ENCODE peak calls at places on chromosomes 4 and X, in nine cellular contexts. M is esophagus muscularis mucosa, W is ovary, Q is right lobe of liver, F is suprapubic skin, H is sigmoid colon, O is breast epithelium, G is A549, V is body of pancreas. E is an unnamed sample.

GRCh38 chr4:173332021-173332487 is 2.1 kb downstream of the HMGB2 start:
- DNase-seq in V (no peak), W (no peak), G (no peak), O (no peak), Q (no peak), M (no peak), F (no peak), H (no peak), E (no peak)

GRCh38 chr4:38131371-38132139 is 171.4 kb downstream of the PTTG2 start:
- DNase-seq in O (no peak), F (no peak), M (no peak), Q (peak; percentile 33), G (no peak), H (no peak), W (no peak), V (peak; percentile 47), E (no peak)

GRCh38 chr4:53490965-53491622 is 100.2 kb downstream of the LNX1 start:
- DNase-seq in O (peak; percentile 38), F (no peak), G (peak; percentile 46), M (no peak), W (peak; percentile 79), V (peak; percentile 67), Q (no peak), H (no peak), E (peak; percentile 25)

GRCh38 chrX:29826651-29827206 is 388.6 kb upstream of the MAGEB2 start:
- DNase-seq in O (no peak), Q (no peak), H (no peak), F (no peak), W (no peak), M (no peak), G (no peak), V (no peak), E (no peak)

GRCh38 chrX:49071877-49072711 is 1.7 kb downstream of the PRAF2 start:
- DNase-seq in H (peak; percentile 94), F (no peak), V (peak; percentile 67), G (no peak), M (no peak), W (peak; percentile 82), O (peak; percentile 76), Q (no peak), E (peak; percentile 75)

GRCh38 chr4:89427765-89428164 is 120.2 kb upstream of the GPRIN3 start:
- DNase-seq in M (no peak), W (no peak), O (no peak), H (no peak), G (no peak), F (no peak), V (peak; percentile 11), Q (no peak), E (no peak)

GRCh38 chr4:113512880-113513279 is 248.7 kb downstream of the CAMK2D start:
- DNase-seq in O (no peak), V (no peak), Q (no peak), M (no peak), G (no peak), W (no peak), F (no peak), H (no peak), E (no peak)

GRCh38 chr4:81786063-81786763 is 314.5 kb upstream of the RASGEF1B start:
- DNase-seq in W (peak; percentile 15), M (no peak), F (no peak), G (no peak), V (peak; percentile 30), O (no peak), Q (peak; percentile 53), H (no peak), E (peak; percentile 26)

GRCh38 chr4:14091966-14092365 is 464.4 kb upstream of the BOD1L1 start:
- DNase-seq in F (no peak), H (no peak), O (no peak), W (no peak), M (no peak), V (no peak), G (no peak), Q (no peak), E (no peak)

GRCh38 chr4:102604222-102604940 is 103.2 kb downstream of the NFKB1 start:
- DNase-seq in V (no peak), Q (no peak), W (no peak), H (no peak), M (no peak), G (no peak), O (no peak), F (no peak), E (no peak)

GRCh38 chr4:82125170-82125862 is 248.5 kb downstream of the HNRNPD start:
- DNase-seq in H (no peak), W (no peak), F (no peak), V (no peak), G (no peak), O (no peak), Q (no peak), M (no peak), E (no peak)

GRCh38 chrX:130691576-130691975 is 211.4 kb downstream of the ENOX2 start:
- DNase-seq in G (no peak), V (no peak), M (no peak), Q (no peak), O (no peak), W (no peak), H (no peak), F (no peak), E (no peak)

GRCh38 chr4:7161721-7162214 is 30.6 kb upstream of the SORCS2 start:
- DNase-seq in H (peak; percentile 41), W (peak; percentile 70), Q (peak; percentile 17), M (no peak), O (peak; percentile 54), G (no peak), F (peak; percentile 54), V (peak; percentile 88), E (no peak)

GRCh38 chrX:99468993-99469392 is 941.1 kb downstream of the PCDH19 start:
- DNase-seq in O (no peak), Q (no peak), F (no peak), W (no peak), H (no peak), M (no peak), V (no peak), G (no peak), E (no peak)

GRCh38 chr4:88609387-88609786 is 17.1 kb downstream of the HERC3 start:
- DNase-seq in V (no peak), Q (no peak), H (no peak), W (no peak), G (no peak), O (no peak), M (no peak), F (no peak), E (no peak)

DNA sequence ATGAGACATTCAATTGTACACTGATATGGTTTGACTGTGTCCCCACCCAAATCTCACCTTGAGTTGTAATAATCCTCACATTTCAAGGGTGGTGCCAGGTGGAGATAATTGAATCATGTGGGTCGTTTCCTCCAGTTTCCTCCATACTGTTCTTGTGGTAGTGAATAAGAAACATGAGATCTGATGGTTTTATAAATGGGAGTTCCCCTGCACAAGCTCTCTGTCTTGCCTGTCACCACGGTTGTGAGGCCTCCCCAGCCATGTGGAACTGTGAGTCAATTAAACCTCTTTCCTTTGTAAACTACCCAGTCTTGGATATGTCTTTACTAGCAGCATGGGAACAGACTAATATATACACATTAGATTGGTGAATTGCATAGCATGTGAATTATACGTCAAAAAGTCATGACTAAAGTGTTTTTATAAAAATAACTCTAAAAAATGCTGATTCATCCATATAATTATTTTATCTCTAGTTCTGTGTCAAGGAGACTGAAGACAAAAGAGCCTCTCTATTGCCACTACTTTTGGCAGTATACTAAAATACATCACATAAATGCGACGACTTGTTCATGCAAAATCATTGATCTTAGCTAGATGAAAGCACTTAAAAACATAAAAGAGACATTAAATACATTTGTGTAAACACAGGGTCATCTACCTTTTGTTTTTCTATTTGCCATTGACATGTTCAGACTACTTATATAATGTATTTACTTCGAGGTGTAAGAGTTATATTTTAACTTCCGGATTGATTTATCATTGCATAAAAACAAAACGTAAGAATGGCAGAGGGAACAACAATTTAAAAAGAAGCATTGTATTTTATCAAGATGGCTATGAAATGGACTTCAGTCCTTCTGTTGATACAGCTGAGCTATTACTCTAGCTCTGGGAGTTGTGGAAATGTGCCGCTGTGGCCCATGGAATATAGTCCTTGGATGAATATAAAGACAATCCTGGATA is 50.1 kb downstream of the YTHDC1 start:
- DNase-seq in O (no peak), Q (no peak), F (no peak), V (no peak), W (no peak), H (no peak), M (no peak), G (no peak), E (no peak)
- TF ChIP-seq CTCF in O (no peak), Q (no peak), F (no peak), V (no peak), W (no peak), H (no peak), M (no peak), G (no peak), E (no peak)

DNA sequence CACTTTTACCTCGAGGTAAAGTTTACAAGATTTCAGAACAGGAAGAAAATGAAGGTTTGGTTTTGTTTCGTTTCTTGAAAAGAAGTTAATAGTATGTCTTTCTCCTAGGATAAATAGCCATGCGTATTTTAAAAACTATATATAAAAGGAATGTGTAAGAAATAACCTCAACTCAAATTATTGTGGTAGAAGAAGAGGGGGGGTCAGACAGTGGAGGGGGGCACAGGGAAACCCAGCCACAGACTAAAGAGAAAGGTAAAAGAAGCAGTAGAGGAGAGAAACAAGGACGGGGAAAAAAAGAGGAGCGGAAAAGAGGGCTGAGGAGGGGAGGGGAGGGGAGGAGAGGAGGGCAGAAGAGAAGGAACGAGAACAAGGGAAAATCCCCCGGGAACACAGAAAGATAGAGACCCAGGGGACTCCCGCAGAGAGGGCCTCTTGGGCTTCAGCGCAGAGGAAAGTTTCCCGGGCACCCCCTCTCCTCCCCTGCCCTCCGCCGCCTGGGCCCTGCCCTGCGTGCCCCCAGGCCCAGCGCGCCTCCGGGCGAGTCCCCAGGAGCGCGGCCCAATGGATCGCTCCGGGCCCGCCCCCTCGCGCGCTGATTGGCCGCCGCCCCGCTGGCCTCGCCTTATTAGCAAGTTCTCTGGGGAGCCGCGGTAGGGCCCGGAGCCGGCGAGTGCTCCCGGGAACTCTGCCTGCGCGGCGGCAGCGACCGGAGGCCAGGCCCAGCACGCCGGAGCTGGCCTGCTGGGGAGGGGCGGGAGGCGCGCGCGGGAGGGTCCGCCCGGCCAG is at the start of gene MSX1:
- DNase-seq in W (peak; percentile 87), Q (peak; percentile 88), V (peak; percentile 92), O (peak; percentile 59), H (peak; percentile 90), M (no peak), G (peak; percentile 72), F (peak; percentile 94), E (peak; percentile 92)
- TF ChIP-seq POLR2A in W (peak; percentile 60), Q (peak; percentile 82), V (peak; percentile 72), O (peak; percentile 23), H (no peak), M (no peak), G (peak; percentile 88), F (peak; percentile 50), E (peak; percentile 94)

GRCh38 chrX:34365482-34365881 is 233.4 kb upstream of the FAM47A start:
- DNase-seq in W (peak; percentile 28), O (no peak), G (no peak), F (no peak), Q (peak; percentile 29), V (no peak), M (no peak), H (no peak), E (no peak)
- TF ChIP-seq CTCF in W (peak; percentile 19), O (no peak), G (no peak), F (peak; percentile 5), Q (peak; percentile 37), V (no peak), M (peak; percentile 24), H (no peak), E (peak; percentile 37)

DNA sequence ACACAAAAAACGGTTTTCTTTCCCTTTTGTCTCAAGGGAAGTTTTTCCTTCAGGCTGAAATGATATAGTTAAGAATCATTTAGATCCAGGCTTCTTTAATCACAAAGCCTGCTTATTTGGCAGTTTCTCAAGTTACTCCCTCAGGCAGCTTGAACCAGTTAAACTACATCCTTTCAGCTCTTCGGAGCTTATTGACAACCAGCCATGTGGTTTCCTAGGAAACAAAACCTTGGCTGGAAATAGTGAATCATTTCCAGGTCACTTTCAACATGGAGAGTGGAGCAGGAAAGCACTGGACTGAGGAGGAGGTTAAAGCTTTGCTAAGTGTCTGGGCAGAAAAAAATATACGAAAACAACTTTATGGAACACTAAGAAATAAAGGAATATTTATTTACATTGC is 23.0 kb upstream of the AASDH start:
- DNase-seq in W (peak; percentile 76), M (no peak), Q (peak; percentile 67), O (peak; percentile 74), V (peak; percentile 68), F (no peak), G (peak; percentile 47), H (no peak), E (no peak)
- TF ChIP-seq POLR2A in W (no peak), M (no peak), Q (no peak), O (no peak), V (peak; percentile 24), F (no peak), G (no peak), H (no peak), E (no peak)

E was measured in heart left ventricle.